ENCODE peak calls at places on chromosomes 2 and 18, in five cellular contexts. N, E, O, U and X are unnamed samples.

GRCh38 chr2:171158036-171158789 is 2.5 kb downstream of the TLK1 start:
- DNase-seq in N (peak; percentile 57), E (no peak), O (no peak), U (no peak), X (no peak)

GRCh38 chr2:236636714-236637485 is 67.3 kb downstream of the ACKR3 start:
- DNase-seq in U (peak; percentile 49), E (no peak), N (no peak), O (no peak), X (no peak)

GRCh38 chr18:69250305-69251151 is 150.2 kb upstream of the DOK6 start:
- DNase-seq in U (no peak), O (no peak), E (no peak), N (no peak), X (no peak)

GRCh38 chr2:37506407-37507068 is 162.1 kb downstream of the QPCT start:
- DNase-seq in O (no peak), E (no peak), U (no peak), N (no peak), X (no peak)

GRCh38 chr2:44137872-44138551 is 30.7 kb upstream of the PPM1B start:
- DNase-seq in N (no peak), E (no peak), U (no peak), O (no peak), X (no peak)

GRCh38 chr2:120829633-120830025 is 94.0 kb downstream of the GLI2 start:
- DNase-seq in U (peak; percentile 66), O (no peak), N (no peak), E (no peak), X (no peak)

GRCh38 chr2:227013881-227014280 is 150.1 kb downstream of the COL4A4 start:
- DNase-seq in E (no peak), N (no peak), O (no peak), U (no peak), X (no peak)

GRCh38 chr2:207892676-207893402 is 123.1 kb upstream of the FZD5 start:
- DNase-seq in N (no peak), O (no peak), U (no peak), E (no peak), X (no peak)

GRCh38 chr2:23476786-23477185 is 91.8 kb downstream of the KLHL29 start:
- DNase-seq in O (no peak), U (no peak), N (no peak), E (no peak), X (no peak)

GRCh38 chr18:49972535-49972934 is 159.2 kb upstream of the ACAA2 start:
- DNase-seq in N (no peak), O (no peak), E (no peak), U (no peak), X (no peak)

GRCh38 chr2:46257476-46257875 is 39.7 kb upstream of the EPAS1 start:
- DNase-seq in N (no peak), E (no peak), U (no peak), O (no peak), X (no peak)

GRCh38 chr2:121152861-121153260 is 132.1 kb downstream of the TFCP2L1 start:
- DNase-seq in E (no peak), N (no peak), O (no peak), U (no peak), X (no peak)

GRCh38 chr18:6161549-6161948 is 253.2 kb downstream of the L3MBTL4 start:
- DNase-seq in U (no peak), O (no peak), E (no peak), N (no peak), X (no peak)

GRCh38 chr2:239679755-239680154 is 278.9 kb upstream of the HDAC4 start:
- DNase-seq in O (no peak), E (no peak), N (no peak), U (no peak), X (no peak)

GRCh38 chr2:35790292-35790691 is 565.3 kb upstream of the CRIM1 start:
- DNase-seq in U (no peak), E (no peak), O (no peak), N (no peak), X (no peak)

GRCh38 chr18:6414118-6414722 is 491 bp downstream of the L3MBTL4 start:
- DNase-seq in O (no peak), N (no peak), U (peak; percentile 95), E (no peak), X (no peak)

GRCh38 chr2:237978058-237978712 is 11.4 kb downstream of the UBE2F start:
- DNase-seq in E (no peak), N (peak; percentile 74), U (no peak), O (no peak), X (no peak)

GRCh38 chr2:152385718-152386117 is 50.7 kb downstream of the FMNL2 start:
- DNase-seq in E (no peak), N (no peak), O (no peak), U (no peak), X (no peak)

GRCh38 chr2:240856151-240856980 is 12.3 kb upstream of the AGXT start:
- DNase-seq in N (peak; percentile 13), U (no peak), E (no peak), O (no peak), X (no peak)

GRCh38 chr2:128563348-128563687 is 244.7 kb upstream of the HS6ST1 start:
- DNase-seq in U (no peak), O (no peak), N (no peak), E (no peak), X (peak; percentile 64)

GRCh38 chr2:169656164-169656563 is 38.0 kb downstream of the CFAP210 start:
- DNase-seq in E (no peak), U (no peak), N (no peak), O (no peak), X (no peak)

GRCh38 chr2:63023444-63023843 is 27.2 kb upstream of the OTX1 start:
- DNase-seq in E (no peak), O (no peak), U (no peak), N (peak; percentile 23), X (no peak)

GRCh38 chr2:218285604-218286003 is 6.7 kb downstream of the TMBIM1 start:
- DNase-seq in E (no peak), O (no peak), U (no peak), N (no peak), X (peak; percentile 69)

GRCh38 chr2:109402980-109403840 is 210.6 kb downstream of the SEPTIN10 start:
- DNase-seq in O (no peak), N (no peak), U (no peak), E (no peak), X (no peak)

GRCh38 chr2:121536850-121537557 is 6.3 kb downstream of the RNU4ATAC start:
- DNase-seq in O (no peak), N (no peak), U (no peak), E (no peak), X (no peak)

GRCh38 chr2:232999354-232999753 is 13.7 kb downstream of the NGEF start:
- DNase-seq in U (peak; percentile 47), O (no peak), E (no peak), N (peak; percentile 19), X (no peak)

GRCh38 chr2:133489641-133490411 is 78.4 kb downstream of the NCKAP5 start:
- DNase-seq in E (no peak), N (no peak), O (no peak), U (no peak), X (no peak)

GRCh38 chr2:191257934-191258333 is 12.7 kb downstream of the MYO1B start:
- DNase-seq in U (no peak), E (no peak), O (no peak), N (no peak), X (no peak)

GRCh38 chr2:202848813-202849212 is 22.8 kb downstream of the ICA1L start:
- DNase-seq in E (no peak), N (no peak), U (peak; percentile 80), O (no peak), X (no peak)

GRCh38 chr2:102442967-102443828 is 20.2 kb downstream of the IL18RAP start:
- DNase-seq in O (peak; percentile 28), N (no peak), U (no peak), E (peak; percentile 7), X (no peak)

GRCh38 chr2:98773907-98774306 is 43.0 kb upstream of the MGAT4A start:
- DNase-seq in U (no peak), N (no peak), E (no peak), O (no peak), X (no peak)

GRCh38 chr2:219350215-219350937 is 17.8 kb upstream of the RESP18 start:
- DNase-seq in U (no peak), E (no peak), N (no peak), O (no peak), X (no peak)

GRCh38 chr2:217045725-217046475 is 186.0 kb upstream of the TNP1 start:
- DNase-seq in U (no peak), N (no peak), E (no peak), O (no peak), X (no peak)

GRCh38 chr2:69013123-69013836 is at the start of gene ANTXR1:
- DNase-seq in E (peak; percentile 43), N (peak; percentile 11), U (peak; percentile 72), O (no peak), X (no peak)

GRCh38 chr18:48729421-48729820 is 190.6 kb downstream of the CTIF start:
- DNase-seq in E (no peak), O (no peak), U (no peak), N (no peak), X (no peak)
- H3K27ac ChIP-seq in E (no peak overlapping the region), O (no peak overlapping the region), U (no peak overlapping the region), N (no peak overlapping the region), X (no peak overlapping the region)

GRCh38 chr18:59042477-59042842 is 97.2 kb upstream of the SEC11C start:
- DNase-seq in U (no peak), N (no peak), E (no peak), O (no peak), X (no peak)

GRCh38 chr18:59041296-59041695 is 98.4 kb upstream of the SEC11C start:
- DNase-seq in E (no peak), U (peak; percentile 53), O (no peak), N (no peak), X (no peak)

GRCh38 chr18:59040770-59041148 is 98.9 kb upstream of the SEC11C start:
- DNase-seq in O (no peak), N (no peak), E (no peak), U (peak; percentile 67), X (no peak)

GRCh38 chr18:59039449-59039848 is 100.2 kb upstream of the SEC11C start:
- DNase-seq in E (no peak), O (no peak), U (peak; percentile 38), N (no peak), X (no peak)

DNA sequence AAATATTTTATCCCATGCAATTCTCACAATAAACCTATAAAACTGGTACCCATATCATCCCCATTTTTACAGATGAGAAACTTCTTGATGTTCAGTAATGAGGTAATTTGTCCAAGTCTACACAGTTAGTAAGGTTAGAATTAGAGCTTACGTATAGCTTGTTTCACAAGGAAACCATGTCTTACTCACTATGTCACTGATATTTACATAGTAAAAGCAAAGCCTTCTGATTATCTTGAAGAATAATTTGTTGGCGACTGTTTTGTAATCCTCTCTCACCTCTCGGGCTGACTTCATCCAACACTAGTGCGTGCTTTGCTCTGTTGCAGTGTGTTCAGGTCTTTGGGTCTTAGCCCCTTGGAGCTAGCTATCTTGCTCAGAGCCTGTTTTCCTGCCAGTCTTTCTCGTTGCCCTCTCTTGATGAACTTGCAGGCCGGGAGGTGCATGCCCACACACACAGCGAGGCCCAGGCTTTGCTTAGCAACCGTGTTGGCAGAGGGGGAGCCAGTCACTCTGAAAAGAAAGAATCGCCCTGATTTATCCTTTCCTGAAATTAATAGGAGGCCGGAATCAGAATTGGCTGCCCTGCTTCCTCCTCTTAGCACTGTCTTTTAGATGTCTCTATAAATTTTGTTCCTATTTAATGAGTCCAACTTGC is 97.7 kb upstream of the SEC11C start:
- DNase-seq in E (no peak), N (no peak), O (no peak), U (peak; percentile 35), X (no peak)
- H3K4me3 ChIP-seq in E (no peak overlapping the region), N (no peak overlapping the region), O (no peak overlapping the region), U (no peak overlapping the region), X (no peak overlapping the region)

GRCh38 chr2:54638774-54639187 is 84.7 kb upstream of the EML6 start:
- DNase-seq in E (no peak), N (no peak), U (no peak), O (no peak), X (no peak)
- H3K4me1 ChIP-seq in E (no peaks in the 10 kb centered on the region), N (peaks cover 3% of the 10 kb centered on the region), U (peaks cover 47% of the 10 kb centered on the region), O (no peaks in the 10 kb centered on the region), X (peaks cover 66% of the 10 kb centered on the region)

GRCh38 chr2:16604236-16604635 is 61.4 kb downstream of the CYRIA start:
- DNase-seq in O (no peak), U (no peak), E (no peak), N (no peak), X (no peak)
- H3K27ac ChIP-seq in O (no peak overlapping the region), U (no peak overlapping the region), E (no peak overlapping the region), N (no peak overlapping the region), X (no peak overlapping the region)